ENCODE peak calls at places on chromosomes 2 and 18, in nine cellular contexts. R, E, P, K, V, X, F, Y and D are unnamed samples.
A peak's percentile ranks its signal among the peaks of the same experiment; 100 is the strongest.

GRCh38 chr2:11398710-11399109 is 54.3 kb upstream of the ROCK2 start:
- DNase-seq in R (no peak), E (no peak), P (no peak), K (no peak), V (no peak), X (peak; percentile 79), F (no peak), Y (no peak), D (no peak)

GRCh38 chr2:201813996-201814845 is 7.9 kb downstream of the CDK15 start:
- DNase-seq in R (no peak), E (no peak), P (no peak), K (no peak), V (no peak), X (no peak), F (no peak), Y (no peak), D (peak; percentile 46)

GRCh38 chr2:219289537-219290361 is 10.6 kb downstream of the DNAJB2 start:
- DNase-seq in R (peak; percentile 93), E (no peak), P (peak; percentile 72), K (no peak), V (peak; percentile 74), X (peak; percentile 93), F (no peak), Y (peak; percentile 85), D (peak; percentile 97)

GRCh38 chr2:85578243-85579180 is 1.1 kb downstream of the VAMP8 start:
- DNase-seq in R (no peak), E (peak; percentile 43), P (no peak), K (no peak), V (peak; percentile 64), X (peak; percentile 86), F (no peak), Y (no peak), D (no peak)

GRCh38 chr2:100580474-100581264 is 17.9 kb downstream of the PDCL3 start:
- DNase-seq in R (no peak), E (no peak), P (no peak), K (peak; percentile 43), V (no peak), X (no peak), F (peak; percentile 77), Y (no peak), D (no peak)

GRCh38 chr2:27756544-27757498 is 14.7 kb upstream of the MRPL33 start:
- DNase-seq in R (no peak), E (no peak), P (no peak), K (no peak), V (peak; percentile 50), X (peak; percentile 78), F (no peak), Y (no peak), D (peak; percentile 87)

GRCh38 chr2:68469935-68470334 is 2.5 kb downstream of the APLF start:
- DNase-seq in R (no peak), E (peak; percentile 39), P (no peak), K (no peak), V (no peak), X (no peak), F (no peak), Y (no peak), D (no peak)

GRCh38 chr2:77954931-77955330 is 432.8 kb upstream of the LRRTM4 start:
- DNase-seq in R (no peak), E (no peak), P (no peak), K (no peak), V (no peak), X (no peak), F (no peak), Y (no peak), D (no peak)

GRCh38 chr18:49490246-49490762 is 3.3 kb upstream of the C18orf32 start:
- DNase-seq in R (no peak), E (no peak), P (no peak), K (no peak), V (no peak), X (no peak), F (no peak), Y (no peak), D (peak; percentile 42)

GRCh38 chr18:50429207-50429948 is 54.5 kb downstream of the SKA1 start:
- DNase-seq in R (no peak), E (no peak), P (peak; percentile 22), K (no peak), V (no peak), X (no peak), F (peak; percentile 4), Y (peak; percentile 5), D (no peak)

GRCh38 chr2:216426166-216426777 is 14.0 kb downstream of the SMARCAL1 start:
- DNase-seq in R (no peak), E (no peak), P (no peak), K (no peak), V (no peak), X (no peak), F (no peak), Y (no peak), D (peak; percentile 37)

GRCh38 chr2:216426938-216427337 is 14.7 kb downstream of the SMARCAL1 start:
- DNase-seq in R (no peak), E (no peak), P (peak; percentile 66), K (no peak), V (no peak), X (no peak), F (no peak), Y (peak; percentile 8), D (peak; percentile 18)

GRCh38 chr2:216424305-216424704 is 12.0 kb downstream of the SMARCAL1 start:
- DNase-seq in R (no peak), E (no peak), P (no peak), K (no peak), V (no peak), X (no peak), F (no peak), Y (no peak), D (no peak)

GRCh38 chr2:216423071-216423470 is 10.8 kb downstream of the SMARCAL1 start:
- DNase-seq in R (no peak), E (no peak), P (no peak), K (no peak), V (no peak), X (no peak), F (no peak), Y (no peak), D (no peak)

GRCh38 chr2:216425008-216425780 is 12.9 kb downstream of the SMARCAL1 start:
- DNase-seq in R (no peak), E (no peak), P (no peak), K (no peak), V (peak; percentile 17), X (no peak), F (no peak), Y (no peak), D (no peak)
- H3K27ac ChIP-seq in R (no peak overlapping the region), E (no peak overlapping the region), P (no peak overlapping the region), K (no peak overlapping the region), V (peak overlapping the region; percentile 75), X (no peak overlapping the region), F (no peak overlapping the region), Y (no peak overlapping the region), D (no peak overlapping the region)

GRCh38 chr18:9353596-9353995 is 19.0 kb downstream of the TWSG1 start:
- DNase-seq in R (no peak), E (no peak), P (no peak), K (no peak), V (no peak), X (no peak), F (no peak), Y (no peak), D (no peak)

GRCh38 chr18:9346775-9347174 is 12.2 kb downstream of the TWSG1 start:
- DNase-seq in R (no peak), E (no peak), P (no peak), K (no peak), V (no peak), X (no peak), F (no peak), Y (no peak), D (no peak)

GRCh38 chr18:9348766-9349165 is 14.2 kb downstream of the TWSG1 start:
- DNase-seq in R (no peak), E (no peak), P (no peak), K (no peak), V (no peak), X (no peak), F (no peak), Y (no peak), D (peak; percentile 32)

GRCh38 chr18:9343577-9343976 is 9.0 kb downstream of the TWSG1 start:
- DNase-seq in R (no peak), E (no peak), P (no peak), K (no peak), V (no peak), X (no peak), F (no peak), Y (no peak), D (no peak)

GRCh38 chr18:9348079-9348671 is 13.6 kb downstream of the TWSG1 start:
- DNase-seq in R (no peak), E (no peak), P (peak; percentile 21), K (no peak), V (no peak), X (no peak), F (no peak), Y (no peak), D (peak; percentile 42)
- H3K27ac ChIP-seq in R (peak overlapping the region; percentile 40), E (no peak overlapping the region), P (peak overlapping the region; percentile 68), K (no peak overlapping the region), V (no peak overlapping the region), X (no peak overlapping the region), F (no peak overlapping the region), Y (no peak overlapping the region), D (peak overlapping the region; percentile 37)

DNA sequence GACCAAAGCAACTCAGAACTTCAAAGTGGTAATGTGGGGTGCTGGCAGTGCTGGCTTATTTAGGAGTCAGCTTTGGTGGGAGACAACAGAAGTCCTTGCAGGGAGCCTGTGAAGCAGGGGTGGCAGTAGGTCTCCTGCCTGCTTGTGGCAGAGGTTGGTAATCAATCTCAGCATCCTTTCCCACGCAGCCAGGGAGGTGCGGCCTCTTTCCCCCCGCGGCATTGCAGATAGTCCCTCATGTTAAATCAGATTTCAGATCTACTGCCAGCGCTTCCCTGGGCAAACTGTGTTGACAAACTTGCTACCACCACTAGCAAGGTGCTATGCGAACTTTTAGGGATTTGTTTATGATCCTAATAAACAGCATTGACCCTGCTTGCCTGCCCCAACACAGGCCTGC is 77.9 kb upstream of the MCFD2 start:
- DNase-seq in R (no peak), E (no peak), P (no peak), K (no peak), V (no peak), X (peak; percentile 9), F (no peak), Y (no peak), D (no peak)
- H3K27ac ChIP-seq in R (no peak overlapping the region), E (no peak overlapping the region), P (no peak overlapping the region), K (no peak overlapping the region), V (no peak overlapping the region), X (no peak overlapping the region), F (no peak overlapping the region), Y (no peak overlapping the region), D (no peak overlapping the region)

DNA sequence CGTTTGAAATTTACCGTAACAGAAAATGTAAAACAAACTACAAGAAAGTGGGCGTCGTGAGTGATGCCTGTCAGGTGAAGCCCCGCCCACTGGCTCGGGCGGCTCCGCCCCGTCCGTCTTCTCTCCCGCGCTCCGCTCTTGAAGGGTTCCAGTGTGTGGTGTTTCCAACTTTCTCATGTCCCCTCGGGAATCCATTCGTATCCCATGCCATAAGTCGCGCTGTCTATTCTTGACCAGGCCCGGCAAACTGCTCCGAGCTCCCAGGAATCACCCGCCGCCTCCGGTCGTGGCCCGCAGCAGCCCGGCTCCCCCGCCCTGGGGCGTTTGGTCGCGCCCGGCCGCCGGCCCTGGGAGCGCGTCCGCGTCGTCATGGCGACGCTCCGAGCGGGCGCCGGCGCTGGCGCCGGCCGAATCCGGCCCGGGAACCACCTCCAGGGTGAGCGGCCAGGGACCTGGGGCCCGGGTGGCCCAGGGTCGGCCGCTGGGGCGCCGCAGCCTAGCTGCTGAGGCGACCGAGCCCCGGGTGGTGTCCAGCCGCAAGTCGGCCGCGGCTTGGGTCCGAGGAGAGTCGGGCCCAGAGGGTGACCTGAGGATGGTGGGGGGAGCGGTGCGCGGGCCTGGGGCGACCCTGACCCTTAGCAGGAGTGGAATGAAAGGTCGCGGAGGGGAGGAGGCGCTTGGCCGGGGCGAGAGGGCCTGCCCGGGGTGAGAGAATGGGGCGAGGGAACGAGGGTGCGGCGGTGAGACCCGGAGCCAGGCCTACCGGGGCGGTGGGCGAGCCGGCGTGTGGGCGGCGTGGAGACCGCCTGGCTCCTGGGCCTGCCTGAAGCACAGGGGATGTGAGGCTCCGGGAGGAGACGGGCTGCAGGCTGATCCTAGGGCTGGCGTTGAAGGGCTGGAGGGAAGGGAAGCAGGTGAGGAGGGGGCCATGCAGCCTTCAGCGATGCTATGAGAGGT is at the start of gene CFAP221:
- DNase-seq in R (peak; percentile 79), E (no peak), P (peak; percentile 64), K (no peak), V (peak; percentile 74), X (peak; percentile 92), F (peak; percentile 1), Y (peak; percentile 76), D (peak; percentile 55)
- H3K27ac ChIP-seq in R (peak within 1 kb of the TSS; percentile 22), E (no peak within 1 kb of the TSS), P (peak within 1 kb of the TSS; percentile 26), K (no peak within 1 kb of the TSS), V (no peak within 1 kb of the TSS), X (no peak within 1 kb of the TSS), F (no peak within 1 kb of the TSS), Y (no peak within 1 kb of the TSS), D (no peak within 1 kb of the TSS)